ENCODE peak calls at places on chromosome 16, in five cellular contexts. V, P, W, F and Y are unnamed samples.
A peak's percentile ranks its signal among the peaks of the same experiment; 100 is the strongest.

GRCh38 chr16:23962001-23962400 is 126.2 kb downstream of the PRKCB start:
- DNase-seq in V (no peak), P (no peak), W (no peak), F (no peak), Y (no peak)

GRCh38 chr16:89911375-89911774 is 7.3 kb upstream of the MC1R start:
- DNase-seq in V (no peak), P (no peak), W (no peak), F (no peak), Y (no peak)

GRCh38 chr16:65782537-65783290 is 583.8 kb upstream of the CDH5 start:
- DNase-seq in V (peak; percentile 78), P (no peak), W (no peak), F (peak; percentile 56), Y (no peak)

GRCh38 chr16:16018705-16019104 is 69.3 kb downstream of the ABCC1 start:
- DNase-seq in V (no peak), P (no peak), W (no peak), F (no peak), Y (no peak)

GRCh38 chr16:21338537-21339268 is 60.6 kb upstream of the CRYM start:
- DNase-seq in V (no peak), P (peak; percentile 25), W (no peak), F (no peak), Y (no peak)

GRCh38 chr16:24013733-24014645 is 178.2 kb downstream of the PRKCB start:
- DNase-seq in V (peak; percentile 8), P (no peak), W (no peak), F (no peak), Y (no peak)

GRCh38 chr16:1466968-1467521 is 7.8 kb downstream of the CLCN7 start:
- DNase-seq in V (peak; percentile 8), P (no peak), W (no peak), F (no peak), Y (no peak)

GRCh38 chr16:70395345-70395901 is 43.5 kb downstream of the ST3GAL2 start:
- DNase-seq in V (no peak), P (peak; percentile 78), W (peak; percentile 38), F (no peak), Y (peak; percentile 69)

GRCh38 chr16:78957328-78958100 is 643.0 kb downstream of the MAF start:
- DNase-seq in V (no peak), P (no peak), W (peak; percentile 7), F (no peak), Y (no peak)

GRCh38 chr16:89005201-89006035 is 28.4 kb upstream of the CBFA2T3 start:
- DNase-seq in V (no peak), P (no peak), W (no peak), F (no peak), Y (no peak)

GRCh38 chr16:81686391-81687182 is 92.5 kb upstream of the PLCG2 start:
- DNase-seq in V (no peak), P (peak; percentile 32), W (no peak), F (no peak), Y (no peak)

GRCh38 chr16:51420247-51420646 is 269.2 kb upstream of the SALL1 start:
- DNase-seq in V (no peak), P (no peak), W (no peak), F (no peak), Y (no peak)

GRCh38 chr16:71622088-71622487 is 3.9 kb upstream of the MARVELD3 start:
- DNase-seq in V (no peak), P (no peak), W (no peak), F (no peak), Y (no peak)

GRCh38 chr16:58086381-58087208 is 42.6 kb downstream of the CFAP20 start:
- DNase-seq in V (no peak), P (no peak), W (no peak), F (no peak), Y (no peak)

GRCh38 chr16:2147981-2148671 is at the start of gene RAB26:
- DNase-seq in V (peak; percentile 75), P (peak; percentile 90), W (no peak), F (no peak), Y (peak; percentile 93)